ENCODE peak calls at places on chromosomes 11 and 22, in six cellular contexts. T is NT2/D1, S is colonic mucosa, C is adipocyte, Y is IMR-90, F is SK-N-MC. R is an unnamed sample.
A peak's percentile ranks its signal among the peaks of the same experiment; 100 is the strongest.

GRCh38 chr22:36198936-36199616 is 2.5 kb downstream of the APOL4 start:
- DNase-seq in T (no peak), S (no peak), C (no peak), Y (no peak), F (no peak), R (peak; percentile 6)

GRCh38 chr22:21051145-21051835 is 5.5 kb downstream of the LRRC74B start:
- DNase-seq in T (no peak), S (no peak), C (no peak), Y (no peak), F (no peak), R (no peak)

GRCh38 chr11:96748639-96749370 is 359.0 kb downstream of the JRKL start:
- DNase-seq in T (no peak), S (no peak), C (peak; percentile 51), Y (peak; percentile 46), F (peak; percentile 55), R (peak; percentile 88)

GRCh38 chr11:44817207-44817944 is 90.6 kb downstream of the TSPAN18 start:
- DNase-seq in T (no peak), S (no peak), C (no peak), Y (peak; percentile 27), F (no peak), R (no peak)

GRCh38 chr11:102396708-102397563 is 49.9 kb downstream of the BIRC2 start:
- DNase-seq in T (no peak), S (no peak), C (peak; percentile 28), Y (peak; percentile 24), F (no peak), R (no peak)

GRCh38 chr22:46367707-46368191 is 32.2 kb downstream of the TRMU start:
- DNase-seq in T (peak; percentile 40), S (peak; percentile 83), C (peak; percentile 69), Y (peak; percentile 40), F (no peak), R (peak; percentile 70)

GRCh38 chr11:32420937-32421532 is 14.3 kb downstream of the WT1 start:
- DNase-seq in T (no peak), S (no peak), C (no peak), Y (no peak), F (no peak), R (peak; percentile 35)

GRCh38 chr11:28318861-28319260 is 210.7 kb downstream of the METTL15 start:
- DNase-seq in T (no peak), S (no peak), C (no peak), Y (no peak), F (no peak), R (no peak)

GRCh38 chr11:122337241-122338176 is 221.5 kb upstream of the BLID start:
- DNase-seq in T (no peak), S (no peak), C (no peak), Y (no peak), F (no peak), R (no peak)
- H3K9me3 ChIP-seq in T (no peaks in the 10 kb centered on the region), S (no peaks in the 10 kb centered on the region), C (no peaks in the 10 kb centered on the region), Y (no peaks in the 10 kb centered on the region), F (no peaks in the 10 kb centered on the region), R (no peaks in the 10 kb centered on the region)

GRCh38 chr22:37953062-37953436 is 352 bp downstream of the C22orf23 start:
- DNase-seq in T (no peak), S (no peak), C (peak; percentile 71), Y (no peak), F (no peak), R (no peak)
- H3K9ac ChIP-seq in T (peak overlapping the region; percentile 94), S (peak overlapping the region; percentile 90), C (peak overlapping the region; percentile 98), Y (peak overlapping the region; percentile 37), F (peak overlapping the region; percentile 96), R (peak overlapping the region; percentile 96)

GRCh38 chr11:61082161-61082870 is 20.0 kb upstream of the CD5 start:
- DNase-seq in T (no peak), S (no peak), C (no peak), Y (no peak), F (no peak), R (no peak)
- H3K4me3 ChIP-seq in T (no peak overlapping the region), S (no peak overlapping the region), C (no peak overlapping the region), Y (no peak overlapping the region), F (no peak overlapping the region), R (no peak overlapping the region)

DNA sequence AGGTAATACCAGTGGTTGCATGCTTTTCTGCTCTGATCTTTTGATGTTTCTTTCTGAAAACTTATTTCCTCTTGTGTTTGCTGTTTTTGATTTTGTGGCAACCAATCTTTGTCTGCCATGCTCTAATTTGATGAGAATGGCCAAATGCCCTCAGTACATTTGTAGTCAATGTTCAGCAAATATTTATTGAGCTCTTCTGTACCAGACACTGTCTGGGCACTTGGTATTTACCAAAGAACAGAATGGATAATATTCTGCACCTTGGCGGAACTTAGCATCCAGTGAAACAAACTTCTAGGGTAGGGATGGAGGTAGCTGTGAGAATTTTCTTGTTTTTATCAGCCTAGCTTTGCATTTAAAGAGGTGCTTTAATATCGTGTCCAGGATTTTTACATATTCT is 19.6 kb downstream of the PPP6R3 start:
- DNase-seq in T (no peak), S (no peak), C (no peak), Y (no peak), F (no peak), R (no peak)
- H3K9me3 ChIP-seq in T (peaks cover 20% of the 10 kb centered on the region), S (no peaks in the 10 kb centered on the region), C (no peaks in the 10 kb centered on the region), Y (no peaks in the 10 kb centered on the region), F (peaks cover 13% of the 10 kb centered on the region), R (peaks cover 5% of the 10 kb centered on the region)

DNA sequence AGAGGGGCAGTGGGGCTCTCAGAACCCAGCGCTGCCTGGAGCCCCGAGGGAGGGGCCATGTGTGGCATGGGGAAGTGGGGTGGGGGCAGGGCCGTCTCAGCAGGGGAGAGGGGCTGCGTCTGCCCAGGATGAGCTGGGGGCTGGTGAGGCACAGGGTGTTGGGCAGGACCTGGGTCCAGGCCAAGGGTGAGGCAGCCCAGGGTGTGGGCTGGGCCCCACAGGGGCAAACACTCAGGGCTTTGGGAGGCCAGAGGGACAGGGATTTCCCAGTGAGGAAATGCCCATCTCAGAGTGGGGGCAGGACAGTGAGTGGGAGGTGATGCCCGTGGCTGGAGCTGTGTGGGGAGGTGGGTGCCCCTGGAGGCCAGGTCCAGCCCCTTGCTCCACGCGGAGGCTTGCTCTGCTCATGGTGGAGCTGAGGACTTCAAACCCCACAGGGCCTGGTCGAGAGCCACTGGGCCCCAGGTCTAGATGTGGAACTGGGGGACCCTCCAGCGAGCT is 5.4 kb downstream of the PLXNB2 start:
- DNase-seq in T (no peak), S (peak; percentile 73), C (peak; percentile 66), Y (peak; percentile 17), F (no peak), R (peak; percentile 15)
- H3K9ac ChIP-seq in T (no peak overlapping the region), S (peak overlapping the region; percentile 96), C (peak overlapping the region; percentile 74), Y (peak overlapping the region; percentile 22), F (no peak overlapping the region), R (peak overlapping the region; percentile 4)

GRCh38 chr11:61718046-61718531 is 34.3 kb upstream of the MYRF start:
- DNase-seq in T (no peak), S (no peak), C (no peak), Y (no peak), F (no peak), R (no peak)
- H3K4me3 ChIP-seq in T (peak overlapping the region; percentile 76), S (no peak overlapping the region), C (peak overlapping the region; percentile 27), Y (peak overlapping the region; percentile 53), F (peak overlapping the region; percentile 95), R (no peak overlapping the region)